ENCODE peak calls at places on chromosomes 6 and 20, in nine cellular contexts. O is putamen, F is amniotic stem cell, C is SW 1271, A is left lung, N is T-helper 2 cell, H is IMR-90, M is EL, Z is tibial nerve. S is an unnamed sample.

GRCh38 chr20:25319241-25320034 is 71.2 kb downstream of the ABHD12 start:
- DNase-seq in O (no peak), F (no peak), C (no peak), A (peak), N (no peak), H (no peak), M (no peak), Z (no peak), S (no peak)

GRCh38 chr20:41047975-41048305 is 19.3 kb downstream of the TOP1 start:
- DNase-seq in O (no peak), F (no peak), C (no peak), A (no peak), N (peak), H (no peak), M (peak), Z (no peak), S (peak)

GRCh38 chr6:166257911-166258318 is 50.3 kb downstream of the PRR18 start:
- DNase-seq in O (no peak), F (no peak), C (no peak), A (no peak), N (no peak), H (no peak), M (no peak), Z (no peak), S (no peak)

GRCh38 chr6:143705564-143705963 is 27.8 kb downstream of the PHACTR2 start:
- DNase-seq in O (no peak), F (no peak), C (no peak), A (no peak), N (no peak), H (no peak), M (no peak), Z (no peak), S (no peak)

GRCh38 chr6:55046869-55047422 is 127.4 kb upstream of the HCRTR2 start:
- DNase-seq in O (no peak), F (no peak), C (no peak), A (no peak), N (no peak), H (peak), M (no peak), Z (no peak), S (no peak)

GRCh38 chr6:147166360-147166944 is 37.8 kb upstream of the STXBP5 start:
- DNase-seq in O (no peak), F (no peak), C (no peak), A (no peak), N (no peak), H (peak), M (no peak), Z (no peak), S (peak)

GRCh38 chr20:42219005-42219404 is 600.8 kb upstream of the CHD6 start:
- DNase-seq in O (no peak), F (no peak), C (no peak), A (no peak), N (no peak), H (no peak), M (no peak), Z (no peak), S (no peak)

GRCh38 chr6:166955121-166955864 is 1.1 kb downstream of the RNASET2 start:
- DNase-seq in O (no peak), F (no peak), C (no peak), A (peak), N (no peak), H (no peak), M (no peak), Z (peak), S (no peak)

GRCh38 chr20:1315804-1316203 is 13.1 kb downstream of the SDCBP2 start:
- DNase-seq in O (no peak), F (no peak), C (no peak), A (no peak), N (no peak), H (no peak), M (no peak), Z (no peak), S (no peak)

GRCh38 chr6:16004934-16005673 is 123.8 kb upstream of the MYLIP start:
- DNase-seq in O (no peak), F (no peak), C (no peak), A (no peak), N (no peak), H (no peak), M (no peak), Z (no peak), S (no peak)

GRCh38 chr6:159170999-159171712 is 2.0 kb downstream of the FNDC1 start:
- DNase-seq in O (no peak), F (no peak), C (no peak), A (peak), N (no peak), H (peak), M (peak), Z (peak), S (peak)

GRCh38 chr6:140816696-140817095 is 1316.0 kb upstream of the GJE1 start:
- DNase-seq in O (no peak), F (no peak), C (no peak), A (no peak), N (no peak), H (no peak), M (no peak), Z (no peak), S (peak)

GRCh38 chr20:9051508-9051907 is 17.4 kb upstream of the PLCB4 start:
- DNase-seq in O (no peak), F (peak), C (peak), A (no peak), N (no peak), H (peak), M (peak), Z (no peak), S (peak)